ENCODE peak calls at places on chromosomes 12 and 14, in six cellular contexts. One of them, this sample, is unnamed.

GRCh38 chr12:85829391-85829790 is 6.8 kb downstream of the RASSF9 start:
- DNase-seq in HT-29: no peak
- DNase-seq in neural crest cell: no peak
- DNase-seq in HT1080: peak; percentile 26
- DNase-seq in AG09319: no peak
- DNase-seq in HFF-Myc: no peak
- DNase-seq in this sample: no peak

GRCh38 chr14:43052897-43053296 is 1446.2 kb downstream of the LRFN5 start:
- DNase-seq in HT-29: no peak
- DNase-seq in neural crest cell: no peak
- DNase-seq in HT1080: no peak
- DNase-seq in AG09319: no peak
- DNase-seq in HFF-Myc: no peak
- DNase-seq in this sample: no peak

GRCh38 chr14:100862793-100863192 is 36.9 kb downstream of the MEG3 start:
- DNase-seq in HT-29: no peak
- DNase-seq in neural crest cell: no peak
- DNase-seq in HT1080: no peak
- DNase-seq in AG09319: no peak
- DNase-seq in HFF-Myc: no peak
- DNase-seq in this sample: no peak

GRCh38 chr12:89194683-89195082 is 157.6 kb downstream of the DUSP6 start:
- DNase-seq in HT-29: no peak
- DNase-seq in neural crest cell: no peak
- DNase-seq in HT1080: no peak
- DNase-seq in AG09319: no peak
- DNase-seq in HFF-Myc: no peak
- DNase-seq in this sample: no peak

GRCh38 chr14:76909266-76909665 is 83.1 kb downstream of the LRRC74A start:
- DNase-seq in HT-29: no peak
- DNase-seq in neural crest cell: no peak
- DNase-seq in HT1080: no peak
- DNase-seq in AG09319: no peak
- DNase-seq in HFF-Myc: no peak
- DNase-seq in this sample: no peak

GRCh38 chr14:103520269-103520656 is 2.4 kb downstream of the CKB start:
- DNase-seq in HT-29: no peak
- DNase-seq in neural crest cell: no peak
- DNase-seq in HT1080: no peak
- DNase-seq in AG09319: no peak
- DNase-seq in HFF-Myc: no peak
- DNase-seq in this sample: no peak

GRCh38 chr14:24535737-24536136 is 27.7 kb upstream of the CMA1 start:
- DNase-seq in HT-29: no peak
- DNase-seq in neural crest cell: no peak
- DNase-seq in HT1080: no peak
- DNase-seq in AG09319: no peak
- DNase-seq in HFF-Myc: no peak
- DNase-seq in this sample: no peak

GRCh38 chr12:6273209-6273928 is 37.1 kb upstream of the PLEKHG6 start:
- DNase-seq in HT-29: peak; percentile 44
- DNase-seq in neural crest cell: no peak
- DNase-seq in HT1080: no peak
- DNase-seq in AG09319: no peak
- DNase-seq in HFF-Myc: no peak
- DNase-seq in this sample: no peak

GRCh38 chr14:60650382-60650961 is 1.2 kb upstream of the SIX1 start:
- DNase-seq in HT-29: no peak
- DNase-seq in neural crest cell: no peak
- DNase-seq in HT1080: no peak
- DNase-seq in AG09319: no peak
- DNase-seq in HFF-Myc: no peak
- DNase-seq in this sample: no peak

GRCh38 chr12:87845995-87846483 is 183.2 kb downstream of the C12orf50 start:
- DNase-seq in HT-29: no peak
- DNase-seq in neural crest cell: no peak
- DNase-seq in HT1080: no peak
- DNase-seq in AG09319: no peak
- DNase-seq in HFF-Myc: no peak
- DNase-seq in this sample: no peak

GRCh38 chr14:104357689-104358527 is 219.5 kb downstream of the KIF26A start:
- DNase-seq in HT-29: no peak
- DNase-seq in neural crest cell: no peak
- DNase-seq in HT1080: no peak
- DNase-seq in AG09319: no peak
- DNase-seq in HFF-Myc: no peak
- DNase-seq in this sample: peak; percentile 2

GRCh38 chr14:24056800-24057184 is 5.0 kb downstream of the CARMIL3 start:
- DNase-seq in HT-29: no peak
- DNase-seq in neural crest cell: no peak
- DNase-seq in HT1080: no peak
- DNase-seq in AG09319: no peak
- DNase-seq in HFF-Myc: no peak
- DNase-seq in this sample: no peak

GRCh38 chr12:111600296-111600562 is 1.1 kb upstream of the ATXN2 start:
- DNase-seq in HT-29: no peak
- DNase-seq in neural crest cell: no peak
- DNase-seq in HT1080: no peak
- DNase-seq in AG09319: no peak
- DNase-seq in HFF-Myc: no peak
- DNase-seq in this sample: no peak

GRCh38 chr12:6396031-6396430 is 12.1 kb downstream of the LTBR start:
- DNase-seq in HT-29: no peak
- DNase-seq in neural crest cell: no peak
- DNase-seq in HT1080: no peak
- DNase-seq in AG09319: no peak
- DNase-seq in HFF-Myc: no peak
- DNase-seq in this sample: no peak

GRCh38 chr12:4031703-4032291 is 158.6 kb upstream of the PARP11 start:
- DNase-seq in HT-29: peak; percentile 29
- DNase-seq in neural crest cell: no peak
- DNase-seq in HT1080: peak; percentile 8
- DNase-seq in AG09319: no peak
- DNase-seq in HFF-Myc: no peak
- DNase-seq in this sample: no peak

This sample was measured in HAP-1.